ENCODE peak calls at places on chromosomes 11 and 22, in five cellular contexts. H, Q, S, V and I are unnamed samples.

GRCh38 chr11:12164061-12165014 is 53.9 kb downstream of the MICAL2 start:
- DNase-seq in V (no peak), S (no peak), H (no peak), Q (no peak), I (no peak)

GRCh38 chr11:67455054-67455453 is at the start of gene CABP4:
- DNase-seq in V (no peak), S (no peak), Q (no peak), H (peak; percentile 43), I (no peak)

GRCh38 chr11:128135451-128135850 is 451.9 kb downstream of the ETS1 start:
- DNase-seq in V (no peak), H (no peak), Q (no peak), S (no peak), I (no peak)

GRCh38 chr22:40507491-40507890 is 129.0 kb downstream of the MRTFA start:
- DNase-seq in V (no peak), Q (no peak), S (no peak), H (no peak), I (no peak)

GRCh38 chr11:62122076-62122475 is 1.7 kb upstream of the INCENP start:
- DNase-seq in V (no peak), S (no peak), Q (no peak), H (no peak), I (no peak)

GRCh38 chr11:46338636-46338987 is 8.7 kb upstream of the DGKZ start:
- DNase-seq in V (no peak), H (no peak), Q (no peak), S (no peak), I (no peak)

GRCh38 chr11:73197348-73197747 is 20.7 kb upstream of the P2RY2 start:
- DNase-seq in H (no peak), Q (no peak), V (no peak), S (no peak), I (peak; percentile 1)

GRCh38 chr11:11389238-11389637 is 36.2 kb upstream of the CSNK2A3 start:
- DNase-seq in H (no peak), V (peak; percentile 44), Q (no peak), S (no peak), I (no peak)

GRCh38 chr11:57303280-57303989 is 21.3 kb downstream of the TNKS1BP1 start:
- DNase-seq in V (no peak), H (no peak), Q (no peak), S (no peak), I (no peak)

GRCh38 chr11:7651140-7651551 is 22.2 kb downstream of the CYB5R2 start:
- DNase-seq in Q (no peak), V (no peak), S (no peak), H (no peak), I (peak; percentile 69)

GRCh38 chr11:65663634-65664200 is 1.0 kb upstream of the RELA start:
- DNase-seq in V (peak; percentile 61), S (peak; percentile 89), Q (peak; percentile 55), H (peak; percentile 89), I (peak; percentile 71)

GRCh38 chr11:8928981-8929615 is 3.6 kb downstream of the C11orf16 start:
- DNase-seq in Q (no peak), S (no peak), H (no peak), V (no peak), I (no peak)

GRCh38 chr11:116357769-116358544 is 414.8 kb downstream of the BUD13 start:
- DNase-seq in S (no peak), Q (peak; percentile 22), V (no peak), H (no peak), I (no peak)

GRCh38 chr11:637333-637592 is 194 bp downstream of the DRD4 start:
- DNase-seq in S (no peak), Q (no peak), H (no peak), V (no peak), I (no peak)

GRCh38 chr22:44211946-44212930 is 31.5 kb downstream of the PARVG start:
- DNase-seq in V (no peak), H (no peak), Q (no peak), S (no peak), I (peak; percentile 69)

GRCh38 chr11:132054822-132055221 is 684.4 kb downstream of the NTM start:
- DNase-seq in V (no peak), S (no peak), H (no peak), Q (no peak), I (no peak)

GRCh38 chr11:110124605-110125004 is 31.4 kb downstream of the ZC3H12C start:
- DNase-seq in H (no peak), V (no peak), Q (no peak), S (no peak), I (no peak)

GRCh38 chr11:9859491-9860305 is 195.8 kb downstream of the SWAP70 start:
- DNase-seq in S (no peak), H (no peak), V (no peak), Q (no peak), I (no peak)

DNA sequence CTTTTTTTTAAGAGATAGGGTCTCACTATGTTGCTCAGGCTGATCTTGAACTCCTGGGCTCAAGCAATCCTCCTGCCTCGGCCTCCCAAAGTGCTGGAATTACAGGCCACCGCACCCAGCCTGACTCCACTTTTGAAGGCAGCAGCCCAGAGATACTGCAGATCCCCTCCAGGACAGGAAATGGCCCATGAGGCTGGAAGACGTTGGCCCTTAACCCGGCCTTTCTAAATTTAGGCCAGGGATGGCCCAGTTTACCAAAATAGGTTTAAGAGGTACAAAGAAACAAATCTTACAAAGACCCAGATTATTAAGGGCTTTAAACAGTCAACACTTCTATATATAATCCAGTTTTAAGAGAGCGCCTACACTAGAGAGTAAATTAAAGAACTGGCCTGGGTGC is 32.2 kb downstream of the CPT1A start:
- DNase-seq in H (no peak), V (no peak), S (no peak), Q (no peak), I (no peak)
- H3K4me3 ChIP-seq in H (no peak overlapping the region), V (no peak overlapping the region), S (no peak overlapping the region), Q (no peak overlapping the region), I (no peak overlapping the region)

DNA sequence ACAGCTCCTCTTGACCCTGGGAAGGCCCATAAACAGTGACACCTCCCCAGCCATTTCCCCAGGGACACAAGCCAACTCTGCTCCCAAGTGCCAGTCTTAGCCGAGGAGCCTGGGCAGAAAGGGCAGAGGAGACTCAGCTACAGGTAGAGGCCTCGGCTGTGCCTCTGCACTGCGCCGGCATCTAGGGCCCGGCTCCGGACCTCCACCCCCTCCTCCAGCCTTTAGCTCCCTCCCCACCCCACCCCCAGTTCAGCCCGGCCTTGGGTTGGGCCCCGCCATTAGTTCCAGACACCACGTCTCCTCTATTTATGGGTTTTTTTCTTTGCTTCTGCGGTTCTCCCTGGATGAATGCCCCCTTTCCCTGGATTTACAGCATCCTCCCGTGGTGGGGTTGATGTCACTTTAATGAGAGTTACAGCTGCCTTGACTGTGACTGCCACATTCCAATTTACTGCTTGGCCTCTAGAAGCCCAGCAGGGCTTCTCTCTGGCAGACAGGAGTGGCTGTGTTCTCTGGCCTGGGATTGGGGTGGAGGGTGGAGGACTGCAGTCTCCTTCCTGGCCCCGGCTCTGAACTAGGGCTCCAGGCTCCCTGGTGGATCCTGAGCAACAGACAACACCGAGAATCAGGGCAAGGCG is 13.5 kb upstream of the OAF start:
- DNase-seq in H (peak; percentile 74), V (no peak), S (peak; percentile 41), Q (no peak), I (no peak)
- H3K4me3 ChIP-seq in H (no peak overlapping the region), V (no peak overlapping the region), S (no peak overlapping the region), Q (no peak overlapping the region), I (no peak overlapping the region)

DNA sequence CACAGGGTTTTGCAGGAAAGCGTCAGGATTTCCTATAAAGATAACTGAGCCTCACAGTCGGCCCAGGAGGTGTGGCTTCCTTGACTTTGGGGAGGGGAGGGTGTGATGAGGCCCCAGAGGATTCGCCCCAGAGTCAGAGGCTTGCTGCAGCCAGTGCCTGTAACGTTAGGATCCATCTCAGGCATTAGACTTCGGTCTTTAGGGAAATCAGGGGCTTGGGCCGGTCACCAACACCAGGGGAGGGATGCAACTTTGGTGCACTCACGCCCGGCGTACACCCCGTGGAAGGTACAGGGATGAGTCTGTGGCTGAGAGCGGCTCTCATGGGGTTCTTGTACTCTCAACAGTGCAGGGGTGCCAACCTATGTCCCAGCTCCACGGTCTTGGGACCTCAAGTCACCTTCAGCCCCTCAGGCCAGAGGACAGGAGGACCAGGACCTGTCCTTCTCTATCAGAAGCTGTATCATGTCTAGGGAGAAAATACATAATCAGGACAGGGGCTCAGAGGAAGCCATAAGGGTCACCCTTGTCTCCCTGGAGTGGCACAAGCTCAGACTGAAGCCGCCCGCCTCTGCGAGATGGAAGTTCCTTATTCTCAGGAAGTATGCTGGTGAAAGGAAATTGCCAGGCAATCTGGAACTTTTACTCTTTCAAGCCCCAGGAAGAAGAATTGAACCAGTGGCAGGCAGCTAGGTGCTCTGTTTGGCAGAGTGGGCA is 5.5 kb upstream of the ANO1 start:
- DNase-seq in S (peak; percentile 61), Q (no peak), V (no peak), H (no peak), I (no peak)
- H3K4me3 ChIP-seq in S (no peak overlapping the region), Q (no peak overlapping the region), V (no peak overlapping the region), H (no peak overlapping the region), I (no peak overlapping the region)

DNA sequence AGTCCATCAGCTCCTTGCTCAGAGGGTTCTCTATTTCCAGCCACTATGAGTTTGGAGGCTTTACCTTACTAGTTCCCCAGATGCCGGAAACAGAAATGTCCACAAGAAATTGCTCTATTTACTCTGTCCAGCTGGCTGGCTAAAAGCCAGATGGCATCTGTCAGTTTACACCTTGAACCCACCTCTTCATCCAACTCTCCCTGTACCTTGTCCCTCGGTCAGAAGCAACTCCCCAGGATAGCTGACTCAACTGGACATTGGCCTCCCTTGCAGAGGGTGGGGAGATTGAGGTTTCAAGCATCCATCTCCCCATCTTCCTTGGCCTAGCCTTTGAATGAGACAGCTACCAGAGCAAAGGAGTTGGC is 1.7 kb downstream of the C2CD2L start:
- DNase-seq in H (no peak), S (peak; percentile 21), Q (no peak), V (no peak), I (no peak)
- H3K4me3 ChIP-seq in H (peak overlapping the region; percentile 83), S (peak overlapping the region; percentile 95), Q (peak overlapping the region; percentile 80), V (no peak overlapping the region), I (peak overlapping the region; percentile 90)

GRCh38 chr22:36453855-36454378 is 27.5 kb downstream of the TXN2 start:
- DNase-seq in H (no peak), V (no peak), Q (no peak), S (no peak), I (no peak)
- H3K4me3 ChIP-seq in H (no peak overlapping the region), V (no peak overlapping the region), Q (no peak overlapping the region), S (no peak overlapping the region), I (peak overlapping the region; percentile 63)

GRCh38 chr11:44727114-44727372 is 281 bp downstream of the TSPAN18 start:
- DNase-seq in H (no peak), Q (no peak), S (peak; percentile 81), V (no peak), I (no peak)
- H3K4me3 ChIP-seq in H (peak overlapping the region; percentile 61), Q (peak overlapping the region; percentile 52), S (peak overlapping the region; percentile 61), V (no peak overlapping the region), I (peak overlapping the region; percentile 67)